ENCODE peak calls at places on chromosome 9, in four cellular contexts. One of them, this sample, is unnamed.

GRCh38 chr9:12426198-12426864 is 266.9 kb upstream of the TYRP1 start:
- DNase-seq in aorta: no peak
- DNase-seq in upper lobe of right lung: no peak
- DNase-seq in body of pancreas: no peak
- DNase-seq in this sample: peak; percentile 48

GRCh38 chr9:124868511-124869465 is 6.9 kb downstream of the ARPC5L start:
- DNase-seq in aorta: peak; percentile 91
- DNase-seq in upper lobe of right lung: peak; percentile 96
- DNase-seq in body of pancreas: peak; percentile 87
- DNase-seq in this sample: peak; percentile 93

GRCh38 chr9:93896093-93896492 is 59.1 kb downstream of the BARX1 start:
- DNase-seq in aorta: no peak
- DNase-seq in upper lobe of right lung: peak; percentile 58
- DNase-seq in body of pancreas: no peak
- DNase-seq in this sample: no peak

GRCh38 chr9:85743290-85744128 is 1.8 kb upstream of the AGTPBP1 start:
- DNase-seq in aorta: peak; percentile 66
- DNase-seq in upper lobe of right lung: peak; percentile 82
- DNase-seq in body of pancreas: peak; percentile 47
- DNase-seq in this sample: peak; percentile 55

GRCh38 chr9:119195521-119195920 is 173.7 kb downstream of the BRINP1 start:
- DNase-seq in aorta: no peak
- DNase-seq in upper lobe of right lung: no peak
- DNase-seq in body of pancreas: no peak
- DNase-seq in this sample: no peak

GRCh38 chr9:16832101-16832500 is 38.4 kb downstream of the BNC2 start:
- DNase-seq in aorta: no peak
- DNase-seq in upper lobe of right lung: no peak
- DNase-seq in body of pancreas: no peak
- DNase-seq in this sample: no peak

GRCh38 chr9:131030978-131031641 is 22.1 kb downstream of the LAMC3 start:
- DNase-seq in aorta: no peak
- DNase-seq in upper lobe of right lung: no peak
- DNase-seq in body of pancreas: no peak
- DNase-seq in this sample: no peak

GRCh38 chr9:25654417-25654816 is 23.8 kb downstream of the TUSC1 start:
- DNase-seq in aorta: no peak
- DNase-seq in upper lobe of right lung: no peak
- DNase-seq in body of pancreas: no peak
- DNase-seq in this sample: no peak

GRCh38 chr9:36873247-36873875 is 160.7 kb downstream of the PAX5 start:
- DNase-seq in aorta: peak; percentile 64
- DNase-seq in upper lobe of right lung: peak; percentile 82
- DNase-seq in body of pancreas: peak; percentile 76
- DNase-seq in this sample: peak; percentile 72

GRCh38 chr9:89359636-89360315 is 41.5 kb downstream of the SECISBP2 start:
- DNase-seq in aorta: no peak
- DNase-seq in upper lobe of right lung: no peak
- DNase-seq in body of pancreas: no peak
- DNase-seq in this sample: no peak

GRCh38 chr9:115018547-115019435 is 88.4 kb upstream of the TNFSF8 start:
- DNase-seq in aorta: no peak
- DNase-seq in upper lobe of right lung: no peak
- DNase-seq in body of pancreas: no peak
- DNase-seq in this sample: no peak

GRCh38 chr9:126383395-126384104 is 56.9 kb downstream of the MVB12B start:
- DNase-seq in aorta: no peak
- DNase-seq in upper lobe of right lung: no peak
- DNase-seq in body of pancreas: no peak
- DNase-seq in this sample: no peak
- H3K4me1 ChIP-seq in aorta: no peaks in the 10 kb centered on the region
- H3K4me1 ChIP-seq in upper lobe of right lung: no peaks in the 10 kb centered on the region
- H3K4me1 ChIP-seq in body of pancreas: no peaks in the 10 kb centered on the region
- H3K4me1 ChIP-seq in this sample: no peaks in the 10 kb centered on the region

DNA sequence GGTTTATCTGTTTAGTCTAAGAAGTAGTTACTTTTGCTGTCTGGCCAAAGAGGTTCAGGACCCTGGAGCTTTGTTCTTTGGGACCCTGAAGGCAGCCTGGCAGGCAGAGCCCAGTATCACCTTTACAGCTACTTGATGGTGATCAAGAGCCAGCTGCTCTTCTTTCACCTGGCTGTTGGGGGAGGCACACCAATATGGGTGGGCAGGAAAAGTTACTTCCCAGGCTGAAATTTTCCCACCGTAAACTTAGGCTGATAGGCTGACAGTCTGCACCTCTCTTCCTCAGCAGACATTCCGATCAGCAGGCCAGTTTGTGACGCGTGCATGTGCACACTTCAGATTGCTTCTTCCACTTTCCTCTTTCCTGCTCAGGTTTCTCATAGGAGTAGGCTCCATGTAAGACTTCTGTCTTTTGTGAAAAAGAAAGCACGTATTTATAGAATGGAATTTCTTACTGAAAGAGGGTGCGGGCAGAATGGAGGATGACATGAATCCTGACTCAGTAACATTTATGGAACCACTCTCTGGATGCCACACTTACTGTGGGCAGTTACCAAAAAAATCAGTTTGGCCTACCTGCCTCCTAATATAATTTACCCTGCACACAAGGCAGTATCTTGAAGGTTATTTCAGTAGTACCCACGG is 223.9 kb upstream of the DMRT1 start:
- DNase-seq in aorta: no peak
- DNase-seq in upper lobe of right lung: no peak
- DNase-seq in body of pancreas: no peak
- DNase-seq in this sample: no peak
- H3K4me1 ChIP-seq in aorta: peaks cover 2% of the 10 kb centered on the region
- H3K4me1 ChIP-seq in upper lobe of right lung: peaks cover 8% of the 10 kb centered on the region
- H3K4me1 ChIP-seq in body of pancreas: peaks cover 21% of the 10 kb centered on the region
- H3K4me1 ChIP-seq in this sample: no peaks in the 10 kb centered on the region

GRCh38 chr9:113620016-113620376 is 156.5 kb downstream of the RGS3 start:
- DNase-seq in aorta: no peak
- DNase-seq in upper lobe of right lung: peak; percentile 29
- DNase-seq in body of pancreas: no peak
- DNase-seq in this sample: no peak
- H3K4me1 ChIP-seq in aorta: no peaks in the 10 kb centered on the region
- H3K4me1 ChIP-seq in upper lobe of right lung: peaks cover 38% of the 10 kb centered on the region
- H3K4me1 ChIP-seq in body of pancreas: peaks cover 52% of the 10 kb centered on the region
- H3K4me1 ChIP-seq in this sample: peaks cover 71% of the 10 kb centered on the region

GRCh38 chr9:136683173-136683745 is 4.0 kb downstream of the AGPAT2 start:
- DNase-seq in aorta: no peak
- DNase-seq in upper lobe of right lung: no peak
- DNase-seq in body of pancreas: no peak
- DNase-seq in this sample: no peak

GRCh38 chr9:136684799-136685198 is 2.5 kb downstream of the AGPAT2 start:
- DNase-seq in aorta: no peak
- DNase-seq in upper lobe of right lung: no peak
- DNase-seq in body of pancreas: no peak
- DNase-seq in this sample: no peak

GRCh38 chr9:136682710-136683109 is 4.5 kb downstream of the AGPAT2 start:
- DNase-seq in aorta: no peak
- DNase-seq in upper lobe of right lung: no peak
- DNase-seq in body of pancreas: no peak
- DNase-seq in this sample: no peak

GRCh38 chr9:136684339-136684738 is 2.9 kb downstream of the AGPAT2 start:
- DNase-seq in aorta: no peak
- DNase-seq in upper lobe of right lung: no peak
- DNase-seq in body of pancreas: no peak
- DNase-seq in this sample: no peak

DNA sequence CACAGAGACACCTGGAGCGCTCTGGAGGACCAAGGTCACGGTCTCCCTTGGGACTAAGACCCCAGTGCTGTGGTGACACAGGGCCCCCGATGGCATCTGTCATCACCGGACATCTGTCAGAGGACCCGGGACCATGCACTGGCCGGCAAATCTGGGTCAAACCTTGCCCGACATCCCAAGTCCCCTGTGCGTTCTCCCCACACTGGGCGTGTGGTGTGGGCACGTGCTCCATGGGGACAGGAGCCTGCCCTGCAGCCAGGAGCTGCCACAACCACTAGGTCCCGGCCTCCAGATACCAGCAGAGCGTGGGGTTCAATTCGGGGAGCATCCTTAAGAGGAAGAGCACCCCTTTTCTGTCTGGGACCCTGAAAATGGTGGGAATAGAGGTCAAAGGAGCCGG is 3.5 kb downstream of the AGPAT2 start:
- DNase-seq in aorta: no peak
- DNase-seq in upper lobe of right lung: no peak
- DNase-seq in body of pancreas: no peak
- DNase-seq in this sample: no peak
- H3K4me1 ChIP-seq in aorta: no peaks in the 10 kb centered on the region
- H3K4me1 ChIP-seq in upper lobe of right lung: peaks cover 45% of the 10 kb centered on the region
- H3K4me1 ChIP-seq in body of pancreas: peaks cover 65% of the 10 kb centered on the region
- H3K4me1 ChIP-seq in this sample: peaks cover 19% of the 10 kb centered on the region

GRCh38 chr9:128891354-128892222 is 9.7 kb downstream of the LRRC8A start:
- DNase-seq in aorta: no peak
- DNase-seq in upper lobe of right lung: no peak
- DNase-seq in body of pancreas: no peak
- DNase-seq in this sample: no peak

GRCh38 chr9:128894764-128895163 is 12.8 kb downstream of the LRRC8A start:
- DNase-seq in aorta: no peak
- DNase-seq in upper lobe of right lung: no peak
- DNase-seq in body of pancreas: no peak
- DNase-seq in this sample: no peak

GRCh38 chr9:128892223-128892892 is 10.4 kb downstream of the LRRC8A start:
- DNase-seq in aorta: peak; percentile 95
- DNase-seq in upper lobe of right lung: peak; percentile 83
- DNase-seq in body of pancreas: peak; percentile 89
- DNase-seq in this sample: no peak

GRCh38 chr9:128895556-128895955 is 13.6 kb downstream of the LRRC8A start:
- DNase-seq in aorta: no peak
- DNase-seq in upper lobe of right lung: no peak
- DNase-seq in body of pancreas: no peak
- DNase-seq in this sample: no peak

GRCh38 chr9:128893354-128893753 is 11.4 kb downstream of the LRRC8A start:
- DNase-seq in aorta: no peak
- DNase-seq in upper lobe of right lung: no peak
- DNase-seq in body of pancreas: no peak
- DNase-seq in this sample: no peak
- H3K4me1 ChIP-seq in aorta: no peaks in the 10 kb centered on the region
- H3K4me1 ChIP-seq in upper lobe of right lung: peaks cover 32% of the 10 kb centered on the region
- H3K4me1 ChIP-seq in body of pancreas: peaks cover 27% of the 10 kb centered on the region
- H3K4me1 ChIP-seq in this sample: peaks cover 6% of the 10 kb centered on the region

GRCh38 chr9:32989651-32990050 is 11.8 kb downstream of the APTX start:
- DNase-seq in aorta: no peak
- DNase-seq in upper lobe of right lung: no peak
- DNase-seq in body of pancreas: no peak
- DNase-seq in this sample: no peak

GRCh38 chr9:32992596-32993238 is 8.7 kb downstream of the APTX start:
- DNase-seq in aorta: no peak
- DNase-seq in upper lobe of right lung: no peak
- DNase-seq in body of pancreas: no peak
- DNase-seq in this sample: no peak

GRCh38 chr9:32986971-32987370 is 14.5 kb downstream of the APTX start:
- DNase-seq in aorta: no peak
- DNase-seq in upper lobe of right lung: no peak
- DNase-seq in body of pancreas: no peak
- DNase-seq in this sample: no peak

DNA sequence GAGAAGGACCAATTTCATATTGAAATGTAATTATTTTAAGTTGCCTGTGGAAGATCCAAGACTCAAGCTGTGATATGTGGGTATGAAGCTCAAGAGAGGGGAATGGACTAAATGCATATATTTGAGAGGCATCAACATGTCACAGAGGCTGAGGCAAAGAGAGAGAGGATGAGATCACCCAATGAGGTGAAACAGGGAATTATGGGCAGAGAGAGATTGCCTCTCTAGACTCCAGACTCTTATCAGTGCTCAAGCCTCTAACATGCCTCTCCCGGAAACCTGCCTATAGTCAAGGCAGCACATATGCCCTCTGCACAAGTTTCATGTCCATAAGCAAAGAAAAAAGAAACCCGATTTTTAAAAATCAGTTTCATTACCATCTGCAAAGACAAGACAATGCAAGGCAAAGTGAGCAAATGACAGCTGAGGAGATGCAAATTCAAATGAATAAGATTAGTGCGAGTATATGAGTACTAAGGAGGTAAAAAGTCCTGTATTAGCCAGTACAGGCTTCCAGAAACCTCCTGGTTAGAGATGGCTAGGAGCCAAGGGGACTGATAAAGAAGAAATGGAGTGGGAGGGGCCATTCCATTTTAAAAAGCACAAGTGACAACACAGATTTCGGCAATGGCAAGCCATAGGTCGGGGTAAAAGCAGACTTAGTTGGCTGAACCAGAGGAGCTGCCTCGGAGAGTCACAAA is 9.4 kb downstream of the APTX start:
- DNase-seq in aorta: no peak
- DNase-seq in upper lobe of right lung: no peak
- DNase-seq in body of pancreas: peak; percentile 8
- DNase-seq in this sample: no peak
- H3K4me1 ChIP-seq in aorta: no peaks in the 10 kb centered on the region
- H3K4me1 ChIP-seq in upper lobe of right lung: no peaks in the 10 kb centered on the region
- H3K4me1 ChIP-seq in body of pancreas: peaks cover 15% of the 10 kb centered on the region
- H3K4me1 ChIP-seq in this sample: no peaks in the 10 kb centered on the region

GRCh38 chr9:107292811-107293554 is 9.9 kb downstream of the RAD23B start:
- DNase-seq in aorta: no peak
- DNase-seq in upper lobe of right lung: no peak
- DNase-seq in body of pancreas: no peak
- DNase-seq in this sample: no peak
- H3K4me1 ChIP-seq in aorta: peaks cover 8% of the 10 kb centered on the region
- H3K4me1 ChIP-seq in upper lobe of right lung: peaks cover 53% of the 10 kb centered on the region
- H3K4me1 ChIP-seq in body of pancreas: peaks cover 81% of the 10 kb centered on the region
- H3K4me1 ChIP-seq in this sample: peaks cover 7% of the 10 kb centered on the region

DNA sequence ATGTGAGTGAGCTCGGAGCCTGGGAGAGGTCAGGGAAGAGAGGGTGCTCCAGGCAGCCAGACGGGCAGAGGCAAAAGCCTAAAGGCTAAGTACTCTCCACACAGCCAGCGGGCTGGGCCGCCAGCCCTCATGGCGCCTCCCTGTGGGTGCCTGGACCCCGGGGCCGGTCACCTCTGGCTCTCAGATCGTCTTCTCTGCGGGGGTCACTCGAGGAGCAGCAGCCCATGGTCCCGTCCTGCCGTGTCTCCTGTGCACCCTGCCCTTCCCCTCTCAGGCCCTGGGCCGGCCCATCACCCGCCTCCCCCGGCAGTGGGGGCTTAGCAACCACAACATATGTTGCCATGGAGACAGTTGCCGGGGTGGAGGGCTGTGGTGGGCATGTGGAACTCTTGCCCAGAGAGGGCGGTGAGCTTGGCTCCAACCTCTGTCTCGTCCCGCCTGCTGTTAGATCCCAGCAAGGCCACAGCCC is 4.2 kb downstream of the AK1 start:
- DNase-seq in aorta: no peak
- DNase-seq in upper lobe of right lung: no peak
- DNase-seq in body of pancreas: no peak
- DNase-seq in this sample: no peak
- H3K4me1 ChIP-seq in aorta: peaks cover 2% of the 10 kb centered on the region
- H3K4me1 ChIP-seq in upper lobe of right lung: peaks cover 45% of the 10 kb centered on the region
- H3K4me1 ChIP-seq in body of pancreas: peaks cover 43% of the 10 kb centered on the region
- H3K4me1 ChIP-seq in this sample: peaks cover 12% of the 10 kb centered on the region

GRCh38 chr9:120937596-120937995 is 11.0 kb upstream of the TRAF1 start:
- DNase-seq in aorta: no peak
- DNase-seq in upper lobe of right lung: no peak
- DNase-seq in body of pancreas: no peak
- DNase-seq in this sample: no peak
- H3K4me1 ChIP-seq in aorta: peaks cover 8% of the 10 kb centered on the region
- H3K4me1 ChIP-seq in upper lobe of right lung: peaks cover 59% of the 10 kb centered on the region
- H3K4me1 ChIP-seq in body of pancreas: peaks cover 39% of the 10 kb centered on the region
- H3K4me1 ChIP-seq in this sample: peaks cover 35% of the 10 kb centered on the region

This sample was measured in A673.